ENCODE peak calls at places on chromosomes 5 and 9, in four cellular contexts. U is AG09309; N is NAMALWA; P is stimulated activated CD4-positive, alpha-beta T cell treated with anti-CD3 and anti-CD28 coated beads, Interleukin-15, amount 100 ng/mL, for 1 hour. S is an unnamed sample.

GRCh38 chr9:6673326-6674025 is 27.9 kb upstream of the GLDC start:
- DNase-seq in U (no peak), N (no peak), P (no peak), S (no peak)

GRCh38 chr5:96001262-96001661 is 39.6 kb upstream of the ELL2 start:
- DNase-seq in U (peak; percentile 18), N (no peak), P (no peak), S (no peak)

GRCh38 chr9:35107337-35108290 is 4.7 kb upstream of the STOML2 start:
- DNase-seq in U (no peak), N (no peak), P (no peak), S (no peak)

GRCh38 chr9:22210262-22210661 is 201.2 kb upstream of the CDKN2B start:
- DNase-seq in U (no peak), N (no peak), P (no peak), S (no peak)

GRCh38 chr9:87684627-87685204 is 41.2 kb upstream of the CTSL start:
- DNase-seq in U (no peak), N (no peak), P (no peak), S (peak; percentile 30)

GRCh38 chr5:151619812-151620462 is 28.8 kb upstream of the FAT2 start:
- DNase-seq in U (no peak), N (no peak), P (no peak), S (no peak)

GRCh38 chr9:76987594-76988200 is 31.8 kb upstream of the FOXB2 start:
- DNase-seq in U (no peak), N (peak; percentile 59), P (no peak), S (peak; percentile 65)

GRCh38 chr9:101018391-101018990 is 10.0 kb upstream of the PLPPR1 start:
- DNase-seq in U (no peak), N (no peak), P (no peak), S (no peak)

GRCh38 chr5:36392818-36393217 is 91.1 kb upstream of the RANBP3L start:
- DNase-seq in U (peak; percentile 64), N (no peak), P (no peak), S (no peak)

GRCh38 chr5:38433160-38433861 is 123.1 kb downstream of the LIFR start:
- DNase-seq in U (peak; percentile 82), N (no peak), P (no peak), S (peak; percentile 64)

GRCh38 chr5:82561786-82562185 is 283.6 kb upstream of the RPS23 start:
- DNase-seq in U (no peak), N (no peak), P (no peak), S (no peak)

GRCh38 chr9:126491256-126491879 is 122.4 kb upstream of the LMX1B start:
- DNase-seq in U (no peak), N (peak; percentile 72), P (no peak), S (peak; percentile 46)

GRCh38 chr9:3868012-3868411 is 342.2 kb upstream of the RFX3 start:
- DNase-seq in U (no peak), N (no peak), P (no peak), S (no peak)

GRCh38 chr9:33465596-33466564 is 7.8 kb downstream of the NOL6 start:
- DNase-seq in U (no peak), N (no peak), P (no peak), S (no peak)

GRCh38 chr9:20811872-20812271 is 127.8 kb downstream of the FOCAD start:
- DNase-seq in U (no peak), N (no peak), P (no peak), S (no peak)

GRCh38 chr5:139848508-139849100 is 53.0 kb downstream of the PSD2 start:
- DNase-seq in U (no peak), N (no peak), P (peak; percentile 18), S (no peak)

GRCh38 chr9:116212986-116213672 is 59.5 kb downstream of the PAPPA start:
- DNase-seq in U (no peak), N (no peak), P (no peak), S (no peak)

GRCh38 chr5:125439243-125439642 is 692.8 kb upstream of the ZNF608 start:
- DNase-seq in U (no peak), N (no peak), P (no peak), S (no peak)

GRCh38 chr9:98455256-98455956 is 200.0 kb upstream of the TBC1D2 start:
- DNase-seq in U (no peak), N (no peak), P (no peak), S (no peak)

GRCh38 chr9:72292184-72292787 is 72.7 kb downstream of the ZFAND5 start:
- DNase-seq in U (no peak), N (peak; percentile 48), P (no peak), S (peak; percentile 48)

GRCh38 chr5:66891184-66891925 is 295.2 kb downstream of the MAST4 start:
- DNase-seq in U (no peak), N (no peak), P (no peak), S (no peak)

GRCh38 chr5:159182691-159183090 is 26.7 kb downstream of the RNF145 start:
- DNase-seq in U (peak; percentile 32), N (no peak), P (no peak), S (no peak)

GRCh38 chr5:58204966-58205365 is 254.9 kb downstream of the PLK2 start:
- DNase-seq in U (no peak), N (no peak), P (no peak), S (no peak)

GRCh38 chr5:173474881-173475287 is 141.6 kb downstream of the BOD1 start:
- DNase-seq in U (peak; percentile 77), N (no peak), P (no peak), S (no peak)

GRCh38 chr9:137429974-137430722 is 7.0 kb downstream of the NOXA1 start:
- DNase-seq in U (no peak), N (peak; percentile 77), P (no peak), S (peak; percentile 66)

GRCh38 chr9:134040831-134041648 is 15.8 kb downstream of the BRD3OS start:
- DNase-seq in U (no peak), N (no peak), P (no peak), S (no peak)

GRCh38 chr5:172548311-172548731 is 92.7 kb upstream of the NEURL1B start:
- DNase-seq in U (no peak), N (no peak), P (no peak), S (no peak)

GRCh38 chr9:35341585-35341984 is 148.3 kb upstream of the RUSC2 start:
- DNase-seq in U (peak; percentile 72), N (no peak), P (no peak), S (no peak)

S was measured in SW480.